ENCODE peak calls at places on chromosomes 12 and 14, in six cellular contexts. R, H, E, F, N and U are unnamed samples.

GRCh38 chr14:97077253-97077653 is 280.1 kb downstream of the VRK1 start:
- DNase-seq in R (peak), H (no peak), E (peak), F (peak), N (no peak), U (peak)

GRCh38 chr14:61321385-61322010 is at the start of gene PRKCH:
- DNase-seq in R (peak), H (peak), E (peak), F (peak), N (no peak), U (no peak)

GRCh38 chr14:22472935-22473854 is 115.8 kb downstream of the DAD1 start:
- DNase-seq in R (peak), H (no peak), E (peak), F (no peak), N (no peak), U (no peak)

GRCh38 chr12:86903166-86903565 is 647.0 kb upstream of the MGAT4C start:
- DNase-seq in R (no peak), H (no peak), E (no peak), F (no peak), N (no peak), U (no peak)

GRCh38 chr12:55634186-55634585 is 2.5 kb upstream of the OR10P1 start:
- DNase-seq in R (no peak), H (no peak), E (no peak), F (no peak), N (no peak), U (no peak)

GRCh38 chr12:7915911-7916403 is 20.0 kb downstream of the SLC2A3 start:
- DNase-seq in R (no peak), H (no peak), E (no peak), F (no peak), N (no peak), U (no peak)

GRCh38 chr12:132587781-132588180 is 22.6 kb downstream of the LRCOL1 start:
- DNase-seq in R (no peak), H (no peak), E (no peak), F (no peak), N (no peak), U (no peak)

GRCh38 chr14:68020493-68020892 is 200.9 kb downstream of the RAD51B start:
- DNase-seq in R (no peak), H (no peak), E (no peak), F (no peak), N (no peak), U (no peak)

GRCh38 chr12:76866726-76867125 is 12.1 kb downstream of the CSRP2 start:
- DNase-seq in R (no peak), H (no peak), E (no peak), F (no peak), N (no peak), U (no peak)

GRCh38 chr12:108711486-108712163 is 19.7 kb downstream of the CORO1C start:
- DNase-seq in R (no peak), H (no peak), E (no peak), F (no peak), N (no peak), U (no peak)

GRCh38 chr14:24734917-24735500 is 101.0 kb upstream of the GZMB start:
- DNase-seq in R (peak), H (no peak), E (peak), F (no peak), N (peak), U (no peak)

GRCh38 chr12:89101440-89101839 is 250.9 kb downstream of the DUSP6 start:
- DNase-seq in R (no peak), H (no peak), E (peak), F (no peak), N (no peak), U (no peak)

GRCh38 chr14:30966415-30967363 is 58.8 kb upstream of the AP4S1 start:
- DNase-seq in R (no peak), H (no peak), E (no peak), F (no peak), N (no peak), U (no peak)

GRCh38 chr14:104939666-104940410 is 15.2 kb downstream of the PLD4 start:
- DNase-seq in R (no peak), H (peak), E (no peak), F (peak), N (no peak), U (no peak)

GRCh38 chr12:105855691-105856405 is 282.9 kb downstream of the NUAK1 start:
- DNase-seq in R (no peak), H (no peak), E (no peak), F (no peak), N (no peak), U (no peak)

GRCh38 chr14:105397350-105397931 is 897 bp upstream of the TEX22 start:
- DNase-seq in R (no peak), H (peak), E (no peak), F (no peak), N (no peak), U (no peak)

GRCh38 chr12:62738105-62738504 is 196.8 kb downstream of the PPM1H start:
- DNase-seq in R (no peak), H (no peak), E (no peak), F (no peak), N (no peak), U (no peak)

GRCh38 chr12:132524405-132524804 is 34.5 kb downstream of the FBRSL1 start:
- DNase-seq in R (peak), H (peak), E (no peak), F (no peak), N (no peak), U (no peak)

GRCh38 chr14:24398943-24399801 is at the start of gene NYNRIN:
- DNase-seq in R (peak), H (peak), E (no peak), F (peak), N (no peak), U (no peak)

GRCh38 chr12:55899035-55899434 is 28.7 kb downstream of the PYM1 start:
- DNase-seq in R (no peak), H (no peak), E (no peak), F (no peak), N (no peak), U (no peak)

GRCh38 chr12:113359133-113359938 is 949 bp downstream of the PLBD2 start:
- DNase-seq in R (no peak), H (peak), E (no peak), F (peak), N (no peak), U (no peak)

GRCh38 chr12:4719821-4720636 is at the start of gene GALNT8:
- DNase-seq in R (no peak), H (no peak), E (peak), F (no peak), N (no peak), U (no peak)
- H3K4me3 ChIP-seq in R (no peak), H (no peak), E (no peak), F (no peak), N (no peak), U (no peak)

GRCh38 chr12:131051155-131051473 is 97.4 kb downstream of the ADGRD1 start:
- DNase-seq in R (no peak), H (no peak), E (no peak), F (no peak), N (no peak), U (no peak)

GRCh38 chr12:131049002-131049401 is 95.3 kb downstream of the ADGRD1 start:
- DNase-seq in R (no peak), H (peak), E (no peak), F (no peak), N (no peak), U (no peak)

GRCh38 chr12:131048611-131048990 is 94.9 kb downstream of the ADGRD1 start:
- DNase-seq in R (no peak), H (peak), E (no peak), F (no peak), N (no peak), U (no peak)

GRCh38 chr12:131050463-131051154 is 96.9 kb downstream of the ADGRD1 start:
- DNase-seq in R (no peak), H (peak), E (no peak), F (no peak), N (no peak), U (no peak)

DNA sequence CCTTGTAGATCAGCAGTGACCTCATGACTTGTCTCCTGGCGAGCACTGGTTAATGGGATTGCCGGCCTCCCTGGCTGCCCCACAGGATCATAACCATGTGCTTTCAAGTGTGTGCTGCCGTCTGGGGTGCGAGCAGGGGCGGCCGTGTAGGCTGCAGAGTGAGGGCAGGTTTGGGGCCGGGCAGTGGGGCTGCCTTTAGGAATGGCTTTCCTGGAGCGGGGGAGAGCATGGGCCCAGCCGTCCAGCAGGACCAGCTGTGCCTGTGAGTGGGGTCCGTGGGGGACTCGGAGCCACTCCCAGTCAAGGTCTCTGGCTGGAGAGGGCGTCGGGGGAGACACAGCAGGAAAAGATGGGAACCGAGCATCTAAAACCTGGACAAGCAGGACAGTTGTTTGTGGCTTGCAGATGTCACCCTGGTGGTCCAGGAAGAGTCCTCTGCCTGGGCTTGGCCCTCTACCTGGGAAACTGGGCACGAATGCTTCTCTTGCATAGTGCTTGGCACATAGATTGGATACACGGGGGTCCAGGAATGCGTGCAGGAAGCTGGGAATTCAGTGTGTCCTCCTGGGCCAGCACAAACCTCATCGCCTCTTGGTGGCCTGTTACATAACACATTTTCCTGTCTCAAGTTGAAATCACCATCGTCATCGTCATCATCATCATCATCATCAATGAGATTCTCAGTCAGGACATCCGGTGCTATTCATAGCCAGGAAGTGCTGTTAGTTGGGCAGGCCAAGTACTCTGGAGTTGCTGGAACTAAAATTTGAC is 96.0 kb downstream of the ADGRD1 start:
- DNase-seq in R (no peak), H (peak), E (no peak), F (no peak), N (no peak), U (no peak)
- H3K27ac ChIP-seq in R (no peak), H (no peak), E (no peak), F (no peak), N (no peak), U (no peak)

GRCh38 chr12:19945559-19946485 is 422.5 kb upstream of the PDE3A start:
- DNase-seq in R (no peak), H (no peak), E (no peak), F (no peak), N (peak), U (no peak)

GRCh38 chr12:19951664-19952063 is 416.7 kb upstream of the PDE3A start:
- DNase-seq in R (no peak), H (no peak), E (no peak), F (no peak), N (no peak), U (no peak)

GRCh38 chr12:19941096-19941495 is 427.2 kb upstream of the PDE3A start:
- DNase-seq in R (no peak), H (no peak), E (no peak), F (no peak), N (no peak), U (no peak)

GRCh38 chr12:19946549-19946948 is 421.8 kb upstream of the PDE3A start:
- DNase-seq in R (no peak), H (no peak), E (no peak), F (peak), N (peak), U (peak)
- H3K4me3 ChIP-seq in R (no peak), H (no peak), E (no peak), F (no peak), N (peak), U (no peak)

GRCh38 chr14:58492044-58492443 is 64.5 kb downstream of the KIAA0586 start:
- DNase-seq in R (no peak), H (no peak), E (no peak), F (no peak), N (no peak), U (no peak)

GRCh38 chr14:58491593-58491992 is 64.1 kb downstream of the KIAA0586 start:
- DNase-seq in R (no peak), H (no peak), E (no peak), F (no peak), N (no peak), U (no peak)

DNA sequence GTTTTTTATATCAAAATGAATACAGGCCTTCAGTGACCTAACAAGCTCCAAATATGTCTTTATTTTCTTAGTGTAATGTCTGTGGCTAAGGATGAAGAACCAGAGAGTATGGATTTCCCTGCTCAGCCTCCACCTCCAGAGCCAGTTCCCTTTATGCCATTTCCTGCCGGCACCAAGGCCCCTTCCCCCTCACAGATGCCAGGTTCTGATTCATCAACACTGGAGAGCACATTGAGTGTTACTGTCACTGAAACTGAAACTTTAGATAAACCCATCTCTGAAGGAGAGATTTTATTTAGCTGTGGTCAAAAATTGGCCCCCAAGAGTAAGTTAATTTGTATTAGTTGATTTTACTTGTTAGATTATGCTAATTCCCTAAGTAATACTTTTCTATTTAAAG is 61.0 kb downstream of the KIAA0586 start:
- DNase-seq in R (no peak), H (no peak), E (peak), F (no peak), N (no peak), U (no peak)
- H3K27ac ChIP-seq in R (no peak), H (no peak), E (no peak), F (no peak), N (no peak), U (no peak)

GRCh38 chr12:107584523-107584922 is 101.1 kb upstream of the PWP1 start:
- DNase-seq in R (no peak), H (no peak), E (no peak), F (no peak), N (no peak), U (no peak)

GRCh38 chr12:107586256-107586970 is 99.2 kb upstream of the PWP1 start:
- DNase-seq in R (no peak), H (no peak), E (no peak), F (no peak), N (no peak), U (no peak)

GRCh38 chr12:107580750-107581529 is 104.7 kb upstream of the PWP1 start:
- DNase-seq in R (no peak), H (no peak), E (no peak), F (no peak), N (no peak), U (no peak)

DNA sequence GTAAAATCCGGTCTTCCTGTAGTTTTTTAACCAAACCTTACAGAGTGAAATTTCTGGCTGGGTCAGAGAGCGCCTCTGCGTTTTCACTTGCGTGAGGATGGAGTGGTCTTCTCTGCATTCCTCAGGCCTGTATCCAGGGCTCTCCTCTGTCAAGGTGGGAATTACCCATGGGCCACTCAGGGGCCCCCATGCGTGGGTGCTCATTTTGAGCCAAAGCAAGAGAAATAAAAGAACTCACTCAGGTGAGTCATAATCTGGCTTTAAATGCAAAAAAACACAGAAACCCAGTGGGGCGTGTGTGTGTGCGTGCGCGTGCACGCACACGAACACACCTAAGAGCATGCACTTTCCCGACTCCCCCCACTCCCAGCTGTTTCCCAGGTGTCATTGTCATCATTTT is 104.0 kb upstream of the PWP1 start:
- DNase-seq in R (no peak), H (no peak), E (no peak), F (no peak), N (no peak), U (no peak)
- H3K4me3 ChIP-seq in R (no peak), H (no peak), E (no peak), F (no peak), N (peak), U (no peak)

DNA sequence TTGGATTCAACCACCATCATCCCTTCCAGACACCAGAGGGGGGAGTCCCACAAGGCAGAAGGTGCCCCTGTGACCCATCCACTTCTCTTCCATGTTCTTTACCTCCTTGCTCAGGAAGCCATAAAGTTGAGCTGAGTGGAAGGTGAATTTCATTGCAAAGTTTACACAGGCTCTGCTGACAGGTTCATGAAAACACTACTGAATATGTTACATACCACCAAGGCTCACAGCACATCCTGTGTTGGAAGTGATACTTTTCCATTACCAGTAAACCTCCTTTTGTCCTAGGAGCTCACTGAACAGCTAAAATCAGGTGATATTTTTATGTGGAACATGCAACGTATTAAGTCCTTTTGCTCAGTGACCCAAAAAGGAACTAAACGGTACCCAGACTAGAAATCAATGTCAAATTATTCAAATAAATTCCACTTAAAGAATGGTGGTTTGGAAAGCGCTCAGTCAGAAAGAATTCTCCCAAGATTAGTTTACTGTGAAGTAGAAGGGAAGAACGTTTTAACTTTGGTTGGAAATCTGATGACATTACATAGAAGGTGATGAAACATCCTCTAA is 196.2 kb upstream of the NUDT4 start:
- DNase-seq in R (no peak), H (no peak), E (no peak), F (no peak), N (no peak), U (no peak)
- H3K27ac ChIP-seq in R (no peak), H (no peak), E (no peak), F (no peak), N (no peak), U (peak)

GRCh38 chr14:50417853-50418252 is 21.2 kb upstream of the CDKL1 start:
- DNase-seq in R (no peak), H (no peak), E (no peak), F (no peak), N (no peak), U (no peak)
- H3K4me3 ChIP-seq in R (no peak), H (no peak), E (no peak), F (no peak), N (no peak), U (no peak)

GRCh38 chr12:102349079-102349478 is 131.3 kb downstream of the IGF1 start:
- DNase-seq in R (no peak), H (no peak), E (no peak), F (no peak), N (no peak), U (no peak)

GRCh38 chr12:102350070-102350469 is 130.3 kb downstream of the IGF1 start:
- DNase-seq in R (no peak), H (no peak), E (no peak), F (no peak), N (no peak), U (no peak)

GRCh38 chr12:102351326-102351725 is 129.0 kb downstream of the IGF1 start:
- DNase-seq in R (no peak), H (no peak), E (no peak), F (no peak), N (no peak), U (no peak)

GRCh38 chr12:102344691-102345090 is 135.7 kb downstream of the IGF1 start:
- DNase-seq in R (no peak), H (no peak), E (no peak), F (no peak), N (no peak), U (no peak)

DNA sequence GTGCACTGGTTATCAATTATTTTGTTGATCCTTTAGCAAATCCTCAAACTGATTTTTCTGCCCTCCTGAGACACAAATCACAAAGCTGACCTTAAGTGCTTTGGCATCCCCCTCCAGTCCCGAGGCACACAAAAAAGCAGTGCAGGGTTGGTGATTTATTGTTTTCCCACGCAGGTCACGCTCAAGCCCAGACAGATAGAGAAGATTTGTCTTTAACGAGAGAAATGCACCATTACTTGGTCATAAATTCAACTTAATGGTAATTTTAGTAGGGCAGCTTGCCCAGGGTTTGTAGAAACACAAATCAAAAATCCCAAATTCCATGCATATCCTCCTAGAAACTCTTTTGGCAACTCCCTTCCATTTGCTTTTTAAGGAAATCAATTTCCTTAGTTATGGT is 132.6 kb downstream of the IGF1 start:
- DNase-seq in R (no peak), H (no peak), E (no peak), F (no peak), N (no peak), U (no peak)
- H3K27ac ChIP-seq in R (no peak), H (no peak), E (no peak), F (no peak), N (no peak), U (no peak)

DNA sequence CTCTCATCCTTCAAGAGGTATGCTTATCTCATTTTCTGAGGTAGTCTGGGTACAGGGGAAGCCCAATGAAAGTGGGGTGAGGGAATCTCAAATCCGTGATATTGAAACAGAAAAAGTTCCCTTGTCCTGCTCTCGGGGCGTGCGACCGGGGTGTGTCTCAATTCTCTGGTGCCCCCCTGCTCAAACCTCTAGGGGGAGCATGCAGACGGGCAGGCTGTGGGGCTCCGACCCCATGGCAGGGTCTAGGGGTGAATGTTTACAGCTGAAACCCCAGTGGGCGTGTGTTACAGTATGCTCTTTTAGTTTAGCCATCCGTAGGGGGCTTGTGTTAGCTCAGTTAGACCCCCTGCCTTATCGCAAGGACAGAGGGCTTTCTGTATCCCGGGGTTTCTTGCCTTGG is 68.7 kb downstream of the PTPRQ start:
- DNase-seq in R (no peak), H (no peak), E (no peak), F (no peak), N (no peak), U (no peak)
- H3K4me3 ChIP-seq in R (no peak), H (no peak), E (no peak), F (no peak), N (no peak), U (no peak)

GRCh38 chr12:2290091-2290490 is 237.3 kb downstream of the CACNA1C start:
- DNase-seq in R (no peak), H (no peak), E (no peak), F (no peak), N (no peak), U (no peak)

GRCh38 chr12:2288471-2288870 is 235.7 kb downstream of the CACNA1C start:
- DNase-seq in R (no peak), H (no peak), E (no peak), F (peak), N (no peak), U (no peak)

GRCh38 chr12:2290516-2291065 is 237.8 kb downstream of the CACNA1C start:
- DNase-seq in R (no peak), H (no peak), E (no peak), F (no peak), N (no peak), U (no peak)

GRCh38 chr12:2288875-2289274 is 236.1 kb downstream of the CACNA1C start:
- DNase-seq in R (no peak), H (no peak), E (no peak), F (no peak), N (no peak), U (peak)

GRCh38 chr12:2289525-2289924 is 236.7 kb downstream of the CACNA1C start:
- DNase-seq in R (no peak), H (no peak), E (no peak), F (no peak), N (no peak), U (peak)
- H3K27ac ChIP-seq in R (no peak), H (no peak), E (no peak), F (peak), N (no peak), U (peak)